ENCODE peak calls at places on chromosomes 3 and 15, in four cellular contexts. V is stomach, O is K562, J is A549. T is an unnamed sample.

GRCh38 chr3:50525987-50526386 is 22.6 kb upstream of the CACNA2D2 start:
- DNase-seq in V (peak; percentile 35), O (peak; percentile 86), J (peak; percentile 19), T (no peak)

GRCh38 chr15:48090666-48091065 is 30.1 kb upstream of the SLC24A5 start:
- DNase-seq in V (no peak), O (no peak), J (no peak), T (no peak)

GRCh38 chr3:120071259-120071658 is 23.0 kb downstream of the GSK3B start:
- DNase-seq in V (no peak), O (no peak), J (no peak), T (no peak)

GRCh38 chr3:37652851-37653250 is 208.8 kb upstream of the CTDSPL start:
- DNase-seq in V (no peak), O (no peak), J (no peak), T (no peak)

GRCh38 chr3:134857356-134857755 is 62.3 kb downstream of the EPHB1 start:
- DNase-seq in V (no peak), O (no peak), J (no peak), T (no peak)

GRCh38 chr3:101780661-101781060 is 1.6 kb downstream of the NXPE3 start:
- DNase-seq in V (no peak), O (peak; percentile 51), J (peak; percentile 70), T (no peak)

GRCh38 chr3:8493744-8494143 is 7.9 kb upstream of the LMCD1 start:
- DNase-seq in V (no peak), O (no peak), J (no peak), T (no peak)

GRCh38 chr3:144112036-144112435 is 140.4 kb downstream of the DIPK2A start:
- DNase-seq in V (no peak), O (no peak), J (no peak), T (no peak)

DNA sequence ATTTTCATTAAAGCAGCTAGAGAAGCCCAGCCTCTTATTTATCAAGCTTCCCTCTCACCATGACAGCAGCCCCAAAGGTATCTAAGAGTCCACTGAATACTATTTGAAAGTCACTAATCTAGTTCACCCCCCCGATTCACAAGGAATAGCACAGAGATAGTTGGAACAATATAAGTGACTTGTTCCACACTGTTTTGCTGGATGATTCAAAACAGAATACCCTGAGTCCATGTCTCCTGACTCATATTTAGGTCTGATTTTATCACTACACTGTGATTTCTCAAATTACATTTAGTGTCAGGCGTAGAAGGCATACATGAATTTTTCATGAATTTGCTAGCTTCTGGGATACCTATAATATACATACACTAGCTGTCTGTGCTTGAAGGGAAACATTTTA is 18.7 kb upstream of the EOGT start:
- DNase-seq in V (no peak), O (no peak), J (no peak), T (no peak)
- TF ChIP-seq EP300 in V (no peak), O (no peak), J (no peak), T (no peak)

DNA sequence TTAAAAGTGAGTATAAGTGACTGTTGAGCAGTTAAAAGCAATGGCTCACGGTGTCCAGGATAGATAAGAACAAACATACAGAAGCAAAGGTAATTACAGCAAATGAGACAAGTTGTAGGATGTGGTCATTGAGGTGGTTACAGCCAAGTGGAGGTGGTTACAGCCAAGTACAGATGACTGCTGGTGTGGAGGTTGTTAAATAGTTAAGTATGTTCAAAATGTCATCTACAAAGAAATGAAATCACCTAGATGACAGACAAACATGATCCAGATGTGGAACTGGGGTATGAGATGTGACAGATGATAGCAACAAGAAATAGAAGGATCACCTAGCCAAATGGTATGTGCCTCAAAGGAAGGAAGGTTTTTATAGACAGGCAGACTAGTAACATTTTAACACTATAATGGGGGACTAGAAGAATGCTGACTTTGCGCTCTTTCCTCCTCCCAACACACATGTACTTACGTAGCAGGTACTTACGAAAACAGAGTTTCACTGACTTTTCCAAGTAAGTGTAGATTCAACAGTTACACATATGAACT is 6.8 kb upstream of the ANKRD28 start:
- DNase-seq in V (no peak), O (peak; percentile 79), J (no peak), T (no peak)
- TF ChIP-seq EP300 in V (no peak), O (peak; percentile 81), J (no peak), T (no peak)

DNA sequence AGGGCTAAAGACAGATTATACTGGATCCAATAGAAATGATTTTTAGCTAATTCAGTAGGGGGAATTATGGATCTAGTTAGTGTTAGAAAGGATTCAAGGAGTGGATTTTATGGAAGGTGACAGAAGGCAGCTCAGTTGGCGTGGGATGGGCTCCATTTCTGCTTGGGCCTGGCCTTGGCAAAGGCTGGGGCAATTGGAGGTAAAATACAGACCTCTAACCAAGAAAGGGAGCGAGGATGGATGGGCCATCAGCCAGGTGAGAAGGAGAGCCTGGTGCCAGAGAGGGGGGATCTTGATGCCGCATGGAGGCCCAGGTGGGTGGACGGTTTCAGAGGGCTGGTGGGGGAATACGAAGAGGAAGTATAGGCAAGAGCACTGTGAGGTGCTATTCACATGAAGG is 40.7 kb upstream of the TRA2B start:
- DNase-seq in V (no peak), O (no peak), J (no peak), T (no peak)
- TF ChIP-seq EP300 in V (no peak), O (no peak), J (no peak), T (no peak)

DNA sequence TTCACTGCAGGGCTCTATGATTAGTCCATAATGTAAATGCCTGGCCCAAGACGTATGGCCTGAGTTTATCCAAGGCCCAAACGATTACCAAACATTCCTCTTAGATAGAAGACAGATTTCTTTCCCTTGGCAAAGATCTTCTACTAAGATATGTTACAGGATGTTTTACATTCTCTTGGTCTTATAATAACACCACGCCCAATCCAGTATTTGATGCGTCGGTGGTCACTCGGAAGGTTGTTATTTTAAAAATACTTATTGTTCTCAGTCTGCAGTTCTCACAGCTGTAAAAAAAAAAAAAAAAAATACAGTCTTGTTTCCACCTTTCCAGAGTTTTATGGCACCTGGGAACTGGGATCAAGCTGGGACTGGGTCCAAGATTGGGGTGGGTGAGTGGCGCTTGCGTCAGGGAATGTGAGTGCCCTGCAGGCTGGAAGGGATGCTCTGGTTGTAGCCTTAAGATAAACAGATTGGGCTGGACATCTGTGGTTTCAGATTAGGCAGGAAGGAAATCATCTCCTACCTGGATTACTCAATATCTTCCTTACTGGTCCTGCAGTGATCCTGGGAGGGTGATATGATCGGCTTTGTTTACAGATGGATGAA is 179.5 kb downstream of the THSD4 start:
- DNase-seq in V (no peak), O (no peak), J (peak; percentile 99), T (no peak)
- TF ChIP-seq EP300 in V (no peak), O (no peak), J (peak; percentile 83), T (no peak)

DNA sequence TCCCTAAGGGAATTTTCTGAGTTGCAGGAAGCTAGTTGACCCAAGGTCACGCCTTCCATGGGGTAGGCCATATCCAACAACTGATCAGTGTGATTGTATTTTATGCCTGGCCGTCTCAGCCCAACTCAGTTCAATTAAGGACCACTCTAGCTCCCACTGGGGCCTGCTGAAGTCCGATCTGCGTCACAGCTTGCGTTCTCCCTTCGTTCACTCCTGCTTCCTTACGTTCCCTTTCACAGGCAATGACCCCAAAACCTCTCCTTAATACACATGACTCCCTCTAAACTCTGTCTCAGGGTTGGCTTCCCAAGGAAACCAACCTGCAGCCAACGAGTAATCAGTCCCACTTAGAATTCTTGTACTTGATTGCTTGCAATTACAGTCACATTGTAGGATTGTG is 428.0 kb downstream of the RBMS3 start:
- DNase-seq in V (no peak), O (no peak), J (no peak), T (no peak)
- TF ChIP-seq EP300 in V (no peak), O (no peak), J (no peak), T (no peak)

GRCh38 chr15:65985387-65985786 is 116.1 kb downstream of the RAB11A start:
- DNase-seq in V (peak; percentile 31), O (no peak), J (no peak), T (no peak)
- TF ChIP-seq EP300 in V (no peak), O (no peak), J (no peak), T (no peak)

GRCh38 chr3:156311930-156312329 is 191.6 kb downstream of the KCNAB1 start:
- DNase-seq in V (no peak), O (no peak), J (no peak), T (no peak)

GRCh38 chr3:156321934-156322333 is 201.6 kb downstream of the KCNAB1 start:
- DNase-seq in V (no peak), O (no peak), J (no peak), T (no peak)

GRCh38 chr3:156317457-156317856 is 197.1 kb downstream of the KCNAB1 start:
- DNase-seq in V (no peak), O (no peak), J (peak; percentile 25), T (no peak)
- TF ChIP-seq EP300 in V (no peak), O (no peak), J (no peak), T (no peak)

GRCh38 chr15:83445653-83446052 is 1.5 kb upstream of the SH3GL3 start:
- DNase-seq in V (no peak), O (peak; percentile 21), J (no peak), T (no peak)

GRCh38 chr15:83446417-83446816 is 724 bp upstream of the SH3GL3 start:
- DNase-seq in V (no peak), O (no peak), J (no peak), T (no peak)

GRCh38 chr15:83444936-83445335 is 2.2 kb upstream of the SH3GL3 start:
- DNase-seq in V (no peak), O (no peak), J (no peak), T (no peak)

GRCh38 chr15:83449250-83449671 is 2.1 kb downstream of the SH3GL3 start:
- DNase-seq in V (no peak), O (no peak), J (no peak), T (no peak)

DNA sequence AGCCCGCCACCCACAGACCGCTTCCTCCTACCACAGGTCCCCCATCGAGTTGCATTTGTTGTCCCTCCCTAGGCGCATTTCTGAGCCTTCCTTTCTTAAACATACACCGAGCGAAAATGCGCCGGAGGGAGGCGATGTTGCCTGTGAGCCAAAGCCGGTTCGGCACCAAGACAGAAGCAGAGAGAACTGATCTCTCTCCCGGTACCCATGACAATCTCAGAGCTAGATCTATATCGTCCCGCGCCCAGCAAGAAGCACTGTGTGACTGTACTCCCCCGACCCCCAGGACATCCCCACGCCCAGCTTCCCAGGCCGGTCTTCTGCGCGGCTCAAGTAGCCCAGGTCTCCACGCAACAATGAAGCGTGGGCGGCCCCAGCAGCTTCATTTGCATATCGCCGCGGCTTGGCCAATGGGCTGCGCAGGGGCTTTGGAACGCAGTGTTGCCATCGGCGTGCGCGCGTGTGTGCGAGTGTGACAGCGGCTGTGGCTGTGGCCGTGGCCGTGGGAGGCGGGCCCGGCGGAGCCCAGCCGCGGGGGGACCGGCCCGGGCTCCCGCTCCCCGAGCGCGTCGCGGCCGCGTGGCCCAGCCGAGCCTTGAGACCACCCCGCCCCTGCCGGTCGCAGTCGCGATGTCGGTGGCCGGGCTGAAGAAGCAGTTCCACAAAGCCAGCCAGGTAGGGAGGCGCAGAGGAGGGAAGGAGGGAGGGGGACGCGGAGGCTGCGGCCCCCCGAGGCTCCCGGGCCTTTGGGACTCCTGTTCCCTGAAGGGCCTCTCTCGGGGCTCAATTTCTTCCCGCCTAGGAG is at the start of gene SH3GL3:
- DNase-seq in V (peak; percentile 75), O (peak; percentile 91), J (peak; percentile 73), T (peak; percentile 90)
- TF ChIP-seq EP300 in V (no peak), O (no peak), J (no peak), T (no peak)